ENCODE peak calls at places on chromosomes 3 and 15, in eight cellular contexts. M, E, K, Z, H, F, I and B are unnamed samples.

GRCh38 chr15:57388199-57388863 is 12.0 kb downstream of the CGNL1 start:
- DNase-seq in M (no peak), E (no peak), K (no peak), Z (no peak), H (no peak), F (no peak), I (no peak), B (no peak)

GRCh38 chr3:134340362-134340997 is 33.8 kb downstream of the AMOTL2 start:
- DNase-seq in M (no peak), E (no peak), K (no peak), Z (no peak), H (no peak), F (no peak), I (no peak), B (no peak)

GRCh38 chr15:92009162-92009561 is 155.7 kb downstream of the SLCO3A1 start:
- DNase-seq in M (no peak), E (no peak), K (no peak), Z (no peak), H (no peak), F (no peak), I (no peak), B (no peak)

GRCh38 chr3:55143336-55143735 is 215.5 kb upstream of the LRTM1 start:
- DNase-seq in M (no peak), E (no peak), K (no peak), Z (no peak), H (no peak), F (no peak), I (no peak), B (no peak)

GRCh38 chr15:88908697-88909621 is 4.2 kb downstream of the MFGE8 start:
- DNase-seq in M (no peak), E (no peak), K (no peak), Z (no peak), H (no peak), F (no peak), I (no peak), B (no peak)

GRCh38 chr3:33091746-33092145 is 5.2 kb downstream of the GLB1 start:
- DNase-seq in M (no peak), E (no peak), K (no peak), Z (no peak), H (no peak), F (no peak), I (no peak), B (no peak)

GRCh38 chr3:22977650-22978289 is 225.4 kb upstream of the UBE2E2 start:
- DNase-seq in M (no peak), E (no peak), K (no peak), Z (peak; percentile 4), H (no peak), F (no peak), I (no peak), B (no peak)

GRCh38 chr3:31724681-31725080 is 192.0 kb downstream of the STT3B start:
- DNase-seq in M (peak; percentile 28), E (no peak), K (no peak), Z (peak; percentile 67), H (peak; percentile 46), F (no peak), I (peak; percentile 32), B (peak; percentile 83)

GRCh38 chr3:125643127-125643526 is 47.8 kb upstream of the OSBPL11 start:
- DNase-seq in M (no peak), E (no peak), K (no peak), Z (no peak), H (no peak), F (no peak), I (no peak), B (no peak)

GRCh38 chr3:40079845-40080240 is 229.7 kb upstream of the EIF1B start:
- DNase-seq in M (no peak), E (no peak), K (no peak), Z (no peak), H (no peak), F (no peak), I (no peak), B (no peak)

GRCh38 chr3:85846940-85847339 is 888.2 kb downstream of the CADM2 start:
- DNase-seq in M (no peak), E (no peak), K (no peak), Z (no peak), H (no peak), F (no peak), I (no peak), B (no peak)